ENCODE peak calls at places on chromosomes 16 and 17, in nine cellular contexts. T is G401; N is dermis blood vessel endothelial cell; A is activated naive CD8-positive, alpha-beta T cell treated with anti-CD3 and anti-CD28 coated beads, Interleukin-2, amount 10 ng/mL, durations not matched to agents 7 days and 5 days; L is iris pigment epithelial cell; F is activated T-cell treated with anti-CD3 and anti-CD28 coated beads, Interleukin-2, amount 50 U/mL, for 72 hours; I is H54; X is A549; Q is fibroblast of mammary gland. O is an unnamed sample.

GRCh38 chr16:3810818-3811217 is 69.7 kb downstream of the CREBBP start:
- DNase-seq in L (no peak), A (no peak), X (no peak), F (no peak), T (no peak), N (no peak), Q (no peak), I (no peak), O (no peak)

GRCh38 chr16:4633910-4634635 is 9.4 kb downstream of the MGRN1 start:
- DNase-seq in T (no peak), Q (no peak), A (no peak), F (no peak), I (no peak), N (no peak), L (no peak), X (no peak), O (no peak)

GRCh38 chr17:78130080-78130438 is 512 bp upstream of the TMC8 start:
- DNase-seq in X (no peak), L (no peak), T (no peak), N (no peak), F (no peak), Q (no peak), A (peak), I (no peak), O (no peak)

GRCh38 chr17:27848941-27849340 is 44.2 kb downstream of the LYRM9 start:
- DNase-seq in N (no peak), F (no peak), A (no peak), T (no peak), X (no peak), I (no peak), L (no peak), Q (no peak), O (no peak)

GRCh38 chr16:4179020-4179419 is 62.8 kb upstream of the ADCY9 start:
- DNase-seq in N (no peak), T (no peak), I (peak), X (no peak), Q (peak), F (no peak), A (no peak), L (peak), O (peak)

GRCh38 chr17:77493901-77494663 is 353.3 kb downstream of the SEC14L1 start:
- DNase-seq in A (peak), Q (no peak), T (no peak), F (no peak), I (no peak), X (no peak), L (no peak), N (no peak), O (no peak)

GRCh38 chr17:8430966-8431365 is 4.7 kb upstream of the NDEL1 start:
- DNase-seq in T (no peak), Q (peak), X (no peak), F (no peak), N (peak), L (no peak), I (peak), A (no peak), O (peak)

GRCh38 chr16:78953526-78953925 is 647.0 kb downstream of the MAF start:
- DNase-seq in N (no peak), A (no peak), L (no peak), T (no peak), F (no peak), I (no peak), Q (no peak), X (no peak), O (no peak)

GRCh38 chr16:87190288-87191240 is 126.6 kb downstream of the C16orf95 start:
- DNase-seq in Q (peak), X (no peak), I (no peak), F (no peak), A (no peak), N (peak), L (peak), T (no peak), O (no peak)

GRCh38 chr16:81165411-81166097 is 69.4 kb upstream of the GCSH start:
- DNase-seq in L (no peak), Q (no peak), F (no peak), N (no peak), X (no peak), T (no peak), I (no peak), A (no peak), O (no peak)

GRCh38 chr17:38748329-38749221 is at the start of gene PCGF2:
- DNase-seq in X (peak), Q (peak), T (peak), L (peak), A (no peak), F (no peak), N (peak), I (peak), O (peak)